ENCODE peak calls at places on chromosomes 2 and 18, in seven cellular contexts. One of them, this sample, is unnamed.

GRCh38 chr2:217223222-217223930 is 363.5 kb upstream of the TNP1 start:
- DNase-seq in smooth muscle cell of the brain vasculature: peak
- DNase-seq in thoracic aorta: peak
- DNase-seq in type B pancreatic cell: no peak
- DNase-seq in hepatic stellate cell: peak
- DNase-seq in posterior cingulate gyrus: no peak
- DNase-seq in brain microvascular endothelial cell: peak
- DNase-seq in this sample: peak

GRCh38 chr2:230666885-230667712 is 45.5 kb upstream of the CAB39 start:
- DNase-seq in posterior cingulate gyrus: no peak
- DNase-seq in smooth muscle cell of the brain vasculature: no peak
- DNase-seq in type B pancreatic cell: no peak
- DNase-seq in thoracic aorta: no peak
- DNase-seq in brain microvascular endothelial cell: peak
- DNase-seq in hepatic stellate cell: no peak
- DNase-seq in this sample: no peak

GRCh38 chr2:71451695-71452094 is 1.7 kb upstream of the DYSF start:
- DNase-seq in type B pancreatic cell: no peak
- DNase-seq in brain microvascular endothelial cell: no peak
- DNase-seq in thoracic aorta: no peak
- DNase-seq in posterior cingulate gyrus: no peak
- DNase-seq in smooth muscle cell of the brain vasculature: no peak
- DNase-seq in hepatic stellate cell: no peak
- DNase-seq in this sample: no peak

GRCh38 chr2:152016175-152017120 is 82.4 kb downstream of the CACNB4 start:
- DNase-seq in thoracic aorta: no peak
- DNase-seq in smooth muscle cell of the brain vasculature: no peak
- DNase-seq in brain microvascular endothelial cell: no peak
- DNase-seq in posterior cingulate gyrus: no peak
- DNase-seq in hepatic stellate cell: no peak
- DNase-seq in type B pancreatic cell: no peak
- DNase-seq in this sample: no peak

GRCh38 chr2:166411473-166412230 is 35.9 kb upstream of the SCN9A start:
- DNase-seq in hepatic stellate cell: no peak
- DNase-seq in thoracic aorta: no peak
- DNase-seq in brain microvascular endothelial cell: peak
- DNase-seq in posterior cingulate gyrus: no peak
- DNase-seq in smooth muscle cell of the brain vasculature: no peak
- DNase-seq in type B pancreatic cell: no peak
- DNase-seq in this sample: peak

GRCh38 chr2:196533998-196534397 is 105.5 kb upstream of the CCDC150 start:
- DNase-seq in brain microvascular endothelial cell: no peak
- DNase-seq in hepatic stellate cell: no peak
- DNase-seq in type B pancreatic cell: no peak
- DNase-seq in thoracic aorta: no peak
- DNase-seq in smooth muscle cell of the brain vasculature: no peak
- DNase-seq in posterior cingulate gyrus: no peak
- DNase-seq in this sample: no peak

GRCh38 chr18:35736696-35737095 is 155.2 kb downstream of the GALNT1 start:
- DNase-seq in hepatic stellate cell: no peak
- DNase-seq in thoracic aorta: no peak
- DNase-seq in type B pancreatic cell: no peak
- DNase-seq in smooth muscle cell of the brain vasculature: no peak
- DNase-seq in posterior cingulate gyrus: no peak
- DNase-seq in brain microvascular endothelial cell: no peak
- DNase-seq in this sample: no peak

GRCh38 chr18:63182247-63182771 is 137.3 kb downstream of the BCL2 start:
- DNase-seq in thoracic aorta: no peak
- DNase-seq in smooth muscle cell of the brain vasculature: no peak
- DNase-seq in hepatic stellate cell: no peak
- DNase-seq in brain microvascular endothelial cell: no peak
- DNase-seq in posterior cingulate gyrus: no peak
- DNase-seq in type B pancreatic cell: no peak
- DNase-seq in this sample: no peak

GRCh38 chr2:220279372-220279771 is 651.9 kb downstream of the SLC4A3 start:
- DNase-seq in brain microvascular endothelial cell: peak
- DNase-seq in hepatic stellate cell: peak
- DNase-seq in type B pancreatic cell: no peak
- DNase-seq in thoracic aorta: no peak
- DNase-seq in smooth muscle cell of the brain vasculature: no peak
- DNase-seq in posterior cingulate gyrus: no peak
- DNase-seq in this sample: no peak

GRCh38 chr18:67047334-67047733 is 443.4 kb upstream of the CDH19 start:
- DNase-seq in smooth muscle cell of the brain vasculature: no peak
- DNase-seq in hepatic stellate cell: no peak
- DNase-seq in type B pancreatic cell: no peak
- DNase-seq in brain microvascular endothelial cell: no peak
- DNase-seq in posterior cingulate gyrus: no peak
- DNase-seq in thoracic aorta: no peak
- DNase-seq in this sample: no peak

GRCh38 chr18:69628774-69629359 is 228.2 kb downstream of the DOK6 start:
- DNase-seq in thoracic aorta: no peak
- DNase-seq in smooth muscle cell of the brain vasculature: no peak
- DNase-seq in posterior cingulate gyrus: no peak
- DNase-seq in brain microvascular endothelial cell: no peak
- DNase-seq in hepatic stellate cell: no peak
- DNase-seq in type B pancreatic cell: no peak
- DNase-seq in this sample: no peak

GRCh38 chr2:62375051-62375450 is 130.9 kb downstream of the TMEM17 start:
- DNase-seq in brain microvascular endothelial cell: no peak
- DNase-seq in type B pancreatic cell: no peak
- DNase-seq in thoracic aorta: no peak
- DNase-seq in posterior cingulate gyrus: no peak
- DNase-seq in hepatic stellate cell: no peak
- DNase-seq in smooth muscle cell of the brain vasculature: no peak
- DNase-seq in this sample: no peak

GRCh38 chr2:118530976-118531375 is 316.5 kb downstream of the EN1 start:
- DNase-seq in smooth muscle cell of the brain vasculature: no peak
- DNase-seq in thoracic aorta: no peak
- DNase-seq in brain microvascular endothelial cell: peak
- DNase-seq in hepatic stellate cell: no peak
- DNase-seq in posterior cingulate gyrus: no peak
- DNase-seq in type B pancreatic cell: no peak
- DNase-seq in this sample: peak

GRCh38 chr2:206127656-206128055 is 31.6 kb downstream of the NDUFS1 start:
- DNase-seq in brain microvascular endothelial cell: no peak
- DNase-seq in posterior cingulate gyrus: no peak
- DNase-seq in hepatic stellate cell: no peak
- DNase-seq in thoracic aorta: no peak
- DNase-seq in smooth muscle cell of the brain vasculature: no peak
- DNase-seq in type B pancreatic cell: no peak
- DNase-seq in this sample: no peak

GRCh38 chr2:119349289-119349688 is 17.3 kb downstream of the C2orf76 start:
- DNase-seq in hepatic stellate cell: no peak
- DNase-seq in brain microvascular endothelial cell: no peak
- DNase-seq in posterior cingulate gyrus: no peak
- DNase-seq in thoracic aorta: no peak
- DNase-seq in smooth muscle cell of the brain vasculature: no peak
- DNase-seq in type B pancreatic cell: no peak
- DNase-seq in this sample: no peak

GRCh38 chr18:12276736-12277554 is 22.8 kb downstream of the CIDEA start:
- DNase-seq in brain microvascular endothelial cell: no peak
- DNase-seq in smooth muscle cell of the brain vasculature: no peak
- DNase-seq in thoracic aorta: no peak
- DNase-seq in posterior cingulate gyrus: no peak
- DNase-seq in type B pancreatic cell: no peak
- DNase-seq in hepatic stellate cell: no peak
- DNase-seq in this sample: no peak

GRCh38 chr2:239385096-239386000 is 15.5 kb downstream of the HDAC4 start:
- DNase-seq in type B pancreatic cell: no peak
- DNase-seq in smooth muscle cell of the brain vasculature: no peak
- DNase-seq in hepatic stellate cell: no peak
- DNase-seq in posterior cingulate gyrus: no peak
- DNase-seq in brain microvascular endothelial cell: no peak
- DNase-seq in thoracic aorta: no peak
- DNase-seq in this sample: no peak